ENCODE peak calls at places on chromosomes 3 and 15, in ten cellular contexts. D, B, I, S, P, O, H, J, G and T are unnamed samples.

GRCh38 chr15:80242132-80242769 is 9.8 kb downstream of the CTXND1 start:
- DNase-seq in J (no peak), P (peak; percentile 66), O (no peak), H (peak; percentile 28), B (no peak), D (no peak), S (peak; percentile 60), G (peak; percentile 36), I (no peak), T (no peak)

GRCh38 chr3:129482721-129483120 is 42.7 kb downstream of the IFT122 start:
- DNase-seq in H (no peak), P (no peak), J (no peak), O (no peak), G (no peak), B (no peak), I (no peak), S (no peak), D (no peak), T (no peak)

GRCh38 chr3:132730891-132731580 is 8.8 kb upstream of the NPHP3 start:
- DNase-seq in J (no peak), H (no peak), P (peak; percentile 66), S (peak; percentile 18), D (no peak), I (peak; percentile 41), O (no peak), G (peak; percentile 41), B (no peak), T (peak; percentile 17)

GRCh38 chr3:42505849-42506410 is 3.5 kb downstream of the VIPR1 start:
- DNase-seq in G (no peak), B (no peak), H (no peak), P (no peak), I (no peak), O (no peak), J (no peak), S (no peak), D (peak; percentile 28), T (no peak)

GRCh38 chr3:14268897-14269296 is 90.3 kb downstream of the LSM3 start:
- DNase-seq in H (no peak), J (no peak), O (no peak), P (no peak), B (no peak), G (no peak), S (no peak), I (no peak), D (no peak), T (no peak)

GRCh38 chr15:44738340-44738984 is 2.1 kb downstream of the TRIM69 start:
- DNase-seq in H (peak; percentile 62), B (no peak), O (no peak), S (peak; percentile 19), I (peak; percentile 19), P (peak; percentile 52), J (no peak), G (peak; percentile 30), D (no peak), T (no peak)

GRCh38 chr3:16841906-16842709 is 42.6 kb upstream of the PLCL2 start:
- DNase-seq in P (no peak), B (peak; percentile 33), H (no peak), G (no peak), I (peak; percentile 16), J (peak; percentile 14), S (no peak), D (peak; percentile 69), O (peak; percentile 65), T (no peak)

GRCh38 chr3:129441782-129442181 is 1.8 kb downstream of the IFT122 start:
- DNase-seq in H (no peak), B (no peak), S (no peak), J (no peak), D (no peak), P (peak; percentile 62), O (no peak), G (peak; percentile 47), I (peak; percentile 17), T (no peak)

GRCh38 chr15:67803996-67804843 is 21.1 kb upstream of the SKOR1 start:
- DNase-seq in P (no peak), S (no peak), I (no peak), J (no peak), B (no peak), H (no peak), D (no peak), O (no peak), G (no peak), T (no peak)

GRCh38 chr15:63308947-63309346 is 31.5 kb downstream of the APH1B start:
- DNase-seq in P (no peak), J (no peak), D (no peak), H (no peak), S (no peak), G (no peak), B (no peak), I (no peak), O (no peak), T (no peak)

GRCh38 chr3:188584162-188584529 is 430.2 kb downstream of the LPP start:
- DNase-seq in I (no peak), P (peak; percentile 42), J (no peak), G (peak; percentile 23), H (no peak), D (no peak), S (no peak), B (no peak), O (no peak), T (no peak)

GRCh38 chr3:46299608-46300460 is 54.1 kb upstream of the CCR2 start:
- DNase-seq in I (no peak), P (no peak), G (no peak), H (no peak), O (no peak), D (no peak), J (no peak), B (no peak), S (no peak), T (no peak)

GRCh38 chr15:57647791-57648130 is 56.1 kb downstream of the MYZAP start:
- DNase-seq in G (no peak), I (no peak), O (no peak), H (no peak), D (no peak), J (no peak), S (no peak), P (peak; percentile 52), B (no peak), T (no peak)

GRCh38 chr3:149634072-149634471 is 23.8 kb downstream of the WWTR1 start:
- DNase-seq in J (no peak), I (no peak), O (no peak), D (no peak), P (no peak), S (no peak), H (no peak), B (no peak), G (no peak), T (no peak)

GRCh38 chr3:176352716-176353334 is 844.5 kb downstream of the TBL1XR1 start:
- DNase-seq in G (no peak), P (peak; percentile 7), J (no peak), D (no peak), I (no peak), B (no peak), H (no peak), O (no peak), S (no peak), T (no peak)

GRCh38 chr15:35559683-35560082 is 13.7 kb upstream of the DPH6 start:
- DNase-seq in I (no peak), S (no peak), B (no peak), H (no peak), D (no peak), P (no peak), G (no peak), J (no peak), O (no peak), T (no peak)

GRCh38 chr3:27590437-27591320 is 106.5 kb upstream of the SLC4A7 start:
- DNase-seq in J (no peak), S (no peak), H (no peak), D (no peak), O (no peak), P (no peak), G (no peak), B (no peak), I (no peak), T (no peak)

GRCh38 chr3:104907507-104907906 is 459.2 kb upstream of the ALCAM start:
- DNase-seq in J (no peak), G (peak; percentile 50), O (no peak), D (no peak), P (peak; percentile 55), H (no peak), S (no peak), B (no peak), I (no peak), T (no peak)

GRCh38 chr15:74422723-74423442 is 10.9 kb downstream of the SEMA7A start:
- DNase-seq in O (peak; percentile 24), J (no peak), H (no peak), B (no peak), D (no peak), P (peak; percentile 89), I (no peak), S (no peak), G (peak; percentile 74), T (no peak)

GRCh38 chr3:42581709-42582473 is at the start of gene SEC22C:
- DNase-seq in B (peak; percentile 91), S (peak; percentile 99), J (peak; percentile 97), P (peak; percentile 100), D (peak; percentile 96), O (peak; percentile 96), G (peak; percentile 99), H (peak; percentile 87), I (peak; percentile 90), T (peak; percentile 75)

GRCh38 chr3:160154033-160154432 is 71.2 kb upstream of the C3orf80 start:
- DNase-seq in I (no peak), D (no peak), G (peak; percentile 24), O (no peak), H (no peak), P (peak; percentile 37), B (no peak), S (no peak), J (no peak), T (no peak)

GRCh38 chr3:105398407-105398806 is 31.7 kb downstream of the ALCAM start:
- DNase-seq in J (no peak), G (no peak), P (no peak), D (no peak), S (no peak), H (no peak), O (no peak), B (no peak), I (peak; percentile 61), T (no peak)

GRCh38 chr3:51798561-51798960 is 19.5 kb upstream of the IQCF6 start:
- DNase-seq in G (no peak), S (no peak), H (no peak), B (no peak), O (no peak), J (no peak), D (no peak), I (no peak), P (no peak), T (no peak)

GRCh38 chr3:161913786-161914389 is 417.3 kb downstream of the OTOL1 start:
- DNase-seq in J (no peak), O (no peak), I (no peak), S (no peak), B (no peak), P (peak; percentile 39), H (no peak), G (no peak), D (no peak), T (no peak)

GRCh38 chr15:89378699-89379422 is 44.2 kb upstream of the POLG start:
- DNase-seq in P (no peak), D (no peak), I (no peak), J (no peak), B (no peak), O (no peak), H (no peak), S (no peak), G (no peak), T (no peak)

GRCh38 chr3:29099775-29100174 is 181.1 kb upstream of the RBMS3 start:
- DNase-seq in D (no peak), O (no peak), G (no peak), H (no peak), J (no peak), B (no peak), S (no peak), I (no peak), P (no peak), T (no peak)

GRCh38 chr3:56761887-56762605 is 39.7 kb downstream of the ARHGEF3 start:
- DNase-seq in H (no peak), G (no peak), I (no peak), S (no peak), J (no peak), B (no peak), O (no peak), P (peak; percentile 34), D (no peak), T (no peak)

GRCh38 chr15:66598095-66598815 is 32.5 kb upstream of the LCTL start:
- DNase-seq in J (no peak), G (no peak), O (no peak), P (no peak), I (no peak), H (no peak), S (no peak), D (no peak), B (no peak), T (no peak)